ENCODE peak calls at places on chromosomes 7 and 10, in four cellular contexts. G is stimulated activated CD4-positive, alpha-beta T cell treated with anti-CD3 and anti-CD28 coated beads, Interleukin-1b, Interleukin-23, amount 100 ng/mL, for 4 hours; P is choroid plexus epithelial cell; N is WTC11. K is an unnamed sample.

GRCh38 chr7:38673795-38674194 is 42.6 kb upstream of the AMPH start:
- DNase-seq in N (no peak), P (peak; percentile 95), G (no peak), K (no peak)

GRCh38 chr10:48582970-48583369 is 21.9 kb downstream of the ARHGAP22 start:
- DNase-seq in N (no peak), P (no peak), G (no peak), K (no peak)

GRCh38 chr10:132265878-132266496 is 41.8 kb downstream of the STK32C start:
- DNase-seq in P (peak; percentile 48), G (no peak), N (no peak), K (no peak)

GRCh38 chr10:96341219-96342182 is 17.3 kb downstream of the OPALIN start:
- DNase-seq in N (peak; percentile 24), G (no peak), P (no peak), K (no peak)

GRCh38 chr7:148906707-148907498 is 22.8 kb upstream of the EZH2 start:
- DNase-seq in G (no peak), P (no peak), N (no peak), K (no peak)

GRCh38 chr10:71075066-71075758 is 137.2 kb upstream of the UNC5B start:
- DNase-seq in G (no peak), N (peak; percentile 8), P (no peak), K (no peak)

GRCh38 chr10:123998197-123999141 is 94.9 kb downstream of the CHST15 start:
- DNase-seq in G (no peak), N (no peak), P (no peak), K (no peak)

GRCh38 chr10:104035107-104035816 is 50.4 kb downstream of the COL17A1 start:
- DNase-seq in N (no peak), P (no peak), G (no peak), K (no peak)

GRCh38 chr7:151060416-151061234 is 1.2 kb downstream of the SLC4A2 start:
- DNase-seq in P (peak; percentile 44), N (no peak), G (no peak), K (no peak)

GRCh38 chr10:4333474-4333894 is 492.5 kb upstream of the AKR1E2 start:
- DNase-seq in G (no peak), P (no peak), N (no peak), K (no peak)

GRCh38 chr10:16408379-16408778 is 28.4 kb upstream of the PTER start:
- DNase-seq in G (no peak), P (no peak), N (no peak), K (no peak)

GRCh38 chr7:92680458-92680857 is 90.3 kb upstream of the FAM133B start:
- DNase-seq in N (no peak), P (peak; percentile 88), G (no peak), K (no peak)

GRCh38 chr10:83448013-83448412 is 691.3 kb upstream of the GHITM start:
- DNase-seq in P (no peak), N (no peak), G (no peak), K (no peak)

GRCh38 chr7:79529214-79529895 is 75.9 kb upstream of the MAGI2 start:
- DNase-seq in N (no peak), G (no peak), P (peak; percentile 61), K (no peak)

GRCh38 chr10:69696073-69696731 is 66.2 kb downstream of the FAM241B start:
- DNase-seq in N (peak; percentile 58), G (no peak), P (peak; percentile 93), K (no peak)

GRCh38 chr7:152112829-152113228 is 87.4 kb downstream of the GALNT11 start:
- DNase-seq in P (no peak), G (no peak), N (no peak), K (no peak)

GRCh38 chr7:155594961-155595366 is 48.6 kb upstream of the CNPY1 start:
- DNase-seq in G (no peak), N (peak; percentile 38), P (no peak), K (no peak)

GRCh38 chr10:72318383-72319262 is 36.1 kb downstream of the DNAJB12 start:
- DNase-seq in P (peak; percentile 40), G (no peak), N (no peak), K (no peak)

GRCh38 chr7:44581426-44581906 is 565 bp downstream of the TMED4 start:
- DNase-seq in N (no peak), P (no peak), G (no peak), K (no peak)

GRCh38 chr7:94376281-94376680 is 18.4 kb upstream of the COL1A2 start:
- DNase-seq in N (no peak), P (no peak), G (no peak), K (no peak)

GRCh38 chr10:70666960-70667798 is 5.1 kb upstream of the ADAMTS14 start:
- DNase-seq in G (no peak), P (no peak), N (no peak), K (no peak)

GRCh38 chr10:71086439-71087080 is 125.8 kb upstream of the UNC5B start:
- DNase-seq in G (no peak), P (no peak), N (no peak), K (no peak)

GRCh38 chr10:119933179-119933578 is 40.6 kb downstream of the SEC23IP start:
- DNase-seq in P (peak; percentile 41), N (no peak), G (no peak), K (no peak)

GRCh38 chr7:132138817-132139216 is 437.5 kb downstream of the PLXNA4 start:
- DNase-seq in P (no peak), N (no peak), G (no peak), K (no peak)